ENCODE peak calls at places on chromosomes 12 and 14, in six cellular contexts. One of them, this sample, is unnamed.

GRCh38 chr12:104694711-104695110 is 238.0 kb downstream of the CHST11 start:
- ATAC-seq in A549: no peak
- ATAC-seq in HepG2: no peak
- ATAC-seq in GM12878: no peak
- ATAC-seq in upper lobe of left lung: no peak
- ATAC-seq in K562: no peak
- ATAC-seq in this sample: peak; percentile 65

GRCh38 chr14:36941783-36942521 is 230.5 kb downstream of the SLC25A21 start:
- ATAC-seq in GM12878: peak; percentile 85
- ATAC-seq in K562: peak; percentile 95
- ATAC-seq in A549: peak; percentile 95
- ATAC-seq in HepG2: peak; percentile 98
- ATAC-seq in upper lobe of left lung: no peak
- ATAC-seq in this sample: no peak

GRCh38 chr14:71712478-71712877 is 219.8 kb upstream of the RGS6 start:
- ATAC-seq in HepG2: no peak
- ATAC-seq in GM12878: no peak
- ATAC-seq in A549: no peak
- ATAC-seq in upper lobe of left lung: no peak
- ATAC-seq in K562: no peak
- ATAC-seq in this sample: no peak

GRCh38 chr12:24407884-24408283 is 458.4 kb upstream of the SOX5 start:
- ATAC-seq in GM12878: no peak
- ATAC-seq in HepG2: no peak
- ATAC-seq in upper lobe of left lung: no peak
- ATAC-seq in K562: no peak
- ATAC-seq in A549: no peak
- ATAC-seq in this sample: no peak

GRCh38 chr12:6065872-6066217 is 58.6 kb downstream of the VWF start:
- ATAC-seq in GM12878: no peak
- ATAC-seq in HepG2: no peak
- ATAC-seq in A549: no peak
- ATAC-seq in K562: no peak
- ATAC-seq in upper lobe of left lung: no peak
- ATAC-seq in this sample: no peak

GRCh38 chr12:10186299-10186698 is 7.5 kb downstream of the TMEM52B start:
- ATAC-seq in HepG2: no peak
- ATAC-seq in K562: no peak
- ATAC-seq in GM12878: no peak
- ATAC-seq in A549: no peak
- ATAC-seq in upper lobe of left lung: peak; percentile 60
- ATAC-seq in this sample: no peak

GRCh38 chr12:32603858-32604257 is 75.2 kb upstream of the DNM1L start:
- ATAC-seq in HepG2: no peak
- ATAC-seq in GM12878: peak; percentile 99
- ATAC-seq in A549: no peak
- ATAC-seq in K562: no peak
- ATAC-seq in upper lobe of left lung: no peak
- ATAC-seq in this sample: peak; percentile 39

GRCh38 chr12:64566122-64566521 is 44.2 kb upstream of the RASSF3 start:
- ATAC-seq in HepG2: no peak
- ATAC-seq in upper lobe of left lung: no peak
- ATAC-seq in A549: no peak
- ATAC-seq in GM12878: no peak
- ATAC-seq in K562: no peak
- ATAC-seq in this sample: no peak

GRCh38 chr14:55446833-55447232 is 6.4 kb upstream of the TBPL2 start:
- ATAC-seq in upper lobe of left lung: no peak
- ATAC-seq in GM12878: no peak
- ATAC-seq in HepG2: no peak
- ATAC-seq in A549: peak; percentile 40
- ATAC-seq in K562: no peak
- ATAC-seq in this sample: no peak

GRCh38 chr14:55446127-55446736 is 5.8 kb upstream of the TBPL2 start:
- ATAC-seq in upper lobe of left lung: peak; percentile 55
- ATAC-seq in K562: peak; percentile 91
- ATAC-seq in HepG2: peak; percentile 80
- ATAC-seq in GM12878: peak; percentile 72
- ATAC-seq in A549: peak; percentile 72
- ATAC-seq in this sample: no peak

GRCh38 chr14:55449116-55449515 is 8.7 kb upstream of the TBPL2 start:
- ATAC-seq in upper lobe of left lung: no peak
- ATAC-seq in HepG2: no peak
- ATAC-seq in A549: no peak
- ATAC-seq in K562: no peak
- ATAC-seq in GM12878: no peak
- ATAC-seq in this sample: no peak

GRCh38 chr14:55450124-55450523 is 9.7 kb upstream of the TBPL2 start:
- ATAC-seq in GM12878: peak; percentile 4
- ATAC-seq in HepG2: no peak
- ATAC-seq in upper lobe of left lung: no peak
- ATAC-seq in K562: no peak
- ATAC-seq in A549: no peak
- ATAC-seq in this sample: no peak

GRCh38 chr14:55448146-55448614 is 7.8 kb upstream of the TBPL2 start:
- ATAC-seq in K562: no peak
- ATAC-seq in HepG2: no peak
- ATAC-seq in GM12878: no peak
- ATAC-seq in A549: peak; percentile 90
- ATAC-seq in upper lobe of left lung: no peak
- ATAC-seq in this sample: peak; percentile 78
- H3K27ac ChIP-seq in K562: no peak overlapping the region
- H3K27ac ChIP-seq in HepG2: no peak overlapping the region
- H3K27ac ChIP-seq in GM12878: no peak overlapping the region
- H3K27ac ChIP-seq in A549: peak overlapping the region; percentile 88
- H3K27ac ChIP-seq in upper lobe of left lung: no peak overlapping the region
- H3K27ac ChIP-seq in this sample: no peak overlapping the region

DNA sequence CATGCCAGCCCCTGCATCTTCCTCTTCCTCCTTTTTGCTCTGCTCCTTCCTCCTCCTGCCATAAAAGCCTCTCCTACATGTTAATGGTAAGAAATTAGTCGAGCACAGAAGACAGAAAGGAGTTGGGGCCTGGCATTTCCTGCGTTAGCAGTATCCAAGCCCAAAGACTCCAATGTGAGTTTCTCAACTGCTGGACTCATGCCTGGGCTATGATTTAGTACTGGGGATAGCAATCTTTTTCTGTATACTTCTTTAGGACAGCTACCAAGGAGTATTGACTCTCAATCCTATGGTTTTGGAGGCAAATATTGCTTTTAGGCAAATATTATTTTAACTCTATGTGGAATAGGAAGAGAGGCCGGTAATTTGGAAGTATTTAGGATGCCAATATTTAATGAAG is 18.0 kb upstream of the SLC38A4 start:
- ATAC-seq in HepG2: no peak
- ATAC-seq in A549: no peak
- ATAC-seq in upper lobe of left lung: no peak
- ATAC-seq in K562: no peak
- ATAC-seq in GM12878: no peak
- ATAC-seq in this sample: no peak
- TF ChIP-seq EP300 in HepG2: no peak
- TF ChIP-seq EP300 in A549: no peak
- TF ChIP-seq EP300 in upper lobe of left lung: no peak
- TF ChIP-seq EP300 in K562: no peak
- TF ChIP-seq EP300 in GM12878: no peak
- TF ChIP-seq EP300 in this sample: no peak

GRCh38 chr12:113359133-113359938 is 949 bp downstream of the PLBD2 start:
- ATAC-seq in HepG2: peak; percentile 6
- ATAC-seq in A549: peak; percentile 15
- ATAC-seq in K562: no peak
- ATAC-seq in GM12878: peak; percentile 12
- ATAC-seq in upper lobe of left lung: peak; percentile 3
- ATAC-seq in this sample: no peak
- H3K27ac ChIP-seq in HepG2: peak overlapping the region; percentile 38
- H3K27ac ChIP-seq in A549: peak overlapping the region; percentile 93
- H3K27ac ChIP-seq in K562: peak overlapping the region; percentile 84
- H3K27ac ChIP-seq in GM12878: no peak overlapping the region
- H3K27ac ChIP-seq in upper lobe of left lung: peak overlapping the region; percentile 74
- H3K27ac ChIP-seq in this sample: peak overlapping the region; percentile 90

DNA sequence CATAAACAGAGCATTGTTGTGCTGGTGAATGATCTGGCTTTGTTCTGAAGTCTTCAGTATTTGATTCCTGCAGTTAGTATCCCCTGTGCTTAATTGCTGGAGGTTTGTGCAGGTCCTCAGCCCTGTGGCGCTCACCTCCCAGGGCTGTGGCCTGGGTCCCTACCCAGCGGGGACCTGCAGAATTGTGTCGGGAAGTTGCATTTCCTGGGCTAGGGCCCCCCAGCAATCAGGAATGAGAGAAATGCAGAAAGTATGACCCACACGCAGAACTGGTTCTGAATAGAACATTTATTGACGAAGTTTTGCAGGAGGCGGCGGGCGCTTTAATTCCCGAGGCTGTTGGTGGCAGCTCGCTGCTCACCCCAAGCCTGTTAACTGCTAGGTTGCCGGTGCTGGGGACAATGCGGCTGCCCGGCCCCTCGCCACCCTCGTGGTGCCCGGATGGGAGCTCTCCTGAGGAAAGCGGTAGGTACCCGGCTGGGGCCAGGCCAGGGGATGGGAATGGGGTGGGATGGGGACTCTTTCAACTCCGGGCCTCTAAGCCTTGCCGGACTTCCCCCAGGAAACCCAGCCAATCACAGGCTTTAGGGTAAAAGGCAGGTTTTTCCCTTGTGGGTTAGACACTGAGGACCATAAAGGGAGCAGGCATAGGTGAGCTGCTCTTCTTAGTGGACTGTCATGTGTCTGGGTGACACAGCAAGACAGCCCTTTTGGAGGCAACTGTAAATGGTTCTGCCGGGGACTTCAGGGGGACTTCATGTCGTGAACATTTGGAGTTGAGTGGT is 11.6 kb downstream of the PLEKHG3 start:
- ATAC-seq in A549: no peak
- ATAC-seq in K562: no peak
- ATAC-seq in HepG2: no peak
- ATAC-seq in GM12878: peak; percentile 47
- ATAC-seq in upper lobe of left lung: peak; percentile 30
- ATAC-seq in this sample: no peak
- TF ChIP-seq EP300 in A549: no peak
- TF ChIP-seq EP300 in K562: no peak
- TF ChIP-seq EP300 in HepG2: no peak
- TF ChIP-seq EP300 in GM12878: no peak
- TF ChIP-seq EP300 in upper lobe of left lung: no peak
- TF ChIP-seq EP300 in this sample: no peak

DNA sequence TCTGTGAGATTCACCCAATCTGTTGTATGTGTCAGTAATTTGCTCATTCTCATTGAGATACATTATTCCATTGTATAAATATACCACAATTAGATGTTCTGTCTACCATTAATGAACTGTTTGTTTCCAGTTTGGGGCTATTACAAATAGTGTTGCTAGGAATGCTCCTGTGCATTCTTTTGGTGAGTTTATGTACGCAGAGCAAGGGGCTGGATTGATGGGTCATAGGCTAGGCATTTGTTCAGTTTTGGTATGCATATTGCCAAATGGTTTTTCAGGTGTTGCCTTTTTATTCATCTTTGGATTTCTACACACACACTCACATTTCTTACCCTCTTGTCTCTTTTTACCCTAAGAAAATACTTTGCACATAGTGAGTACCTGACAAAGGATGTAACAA is 93.4 kb downstream of the GPATCH2L start:
- ATAC-seq in GM12878: no peak
- ATAC-seq in A549: no peak
- ATAC-seq in upper lobe of left lung: no peak
- ATAC-seq in HepG2: no peak
- ATAC-seq in K562: no peak
- ATAC-seq in this sample: no peak
- H3K27ac ChIP-seq in GM12878: no peak overlapping the region
- H3K27ac ChIP-seq in A549: no peak overlapping the region
- H3K27ac ChIP-seq in upper lobe of left lung: no peak overlapping the region
- H3K27ac ChIP-seq in HepG2: no peak overlapping the region
- H3K27ac ChIP-seq in K562: no peak overlapping the region
- H3K27ac ChIP-seq in this sample: no peak overlapping the region

DNA sequence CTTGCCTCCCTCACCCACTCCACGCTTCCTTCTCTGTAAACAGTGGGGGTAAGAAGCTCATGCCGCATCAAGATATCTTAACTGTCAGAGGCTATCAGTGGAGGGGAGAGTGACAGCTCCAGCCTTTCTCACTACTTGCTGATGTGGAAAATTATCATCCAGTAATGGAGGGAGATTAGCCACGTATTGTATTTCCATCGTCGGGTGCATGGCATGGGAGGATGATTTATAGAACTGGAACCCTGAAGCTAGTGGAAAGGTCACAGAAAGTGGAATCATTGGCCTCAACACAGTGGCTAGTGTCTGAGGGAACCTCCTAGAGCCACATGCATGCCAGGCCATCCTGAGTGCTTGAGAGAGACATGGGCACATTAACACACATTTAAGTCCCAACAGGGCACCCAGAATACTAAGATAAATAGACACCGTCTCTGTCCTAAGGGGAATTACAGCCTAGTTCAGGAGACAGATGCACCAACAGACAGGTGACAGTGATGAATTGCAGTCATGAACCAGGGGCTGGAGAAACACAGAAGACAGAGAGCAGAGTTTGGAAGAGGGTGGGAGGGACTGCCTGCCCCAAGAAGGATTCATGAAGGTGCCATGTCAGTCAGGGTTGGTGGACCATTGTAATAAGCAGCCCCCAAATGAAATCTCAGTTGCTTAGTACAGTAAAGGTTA is 270.7 kb upstream of the FKBP4 start:
- ATAC-seq in upper lobe of left lung: no peak
- ATAC-seq in A549: no peak
- ATAC-seq in HepG2: no peak
- ATAC-seq in GM12878: no peak
- ATAC-seq in K562: no peak
- ATAC-seq in this sample: no peak
- TF ChIP-seq EP300 in upper lobe of left lung: no peak
- TF ChIP-seq EP300 in A549: no peak
- TF ChIP-seq EP300 in HepG2: no peak
- TF ChIP-seq EP300 in GM12878: no peak
- TF ChIP-seq EP300 in K562: no peak
- TF ChIP-seq EP300 in this sample: no peak

This sample was measured in gastroesophageal sphincter.